ENCODE peak calls at places on chromosome 11, in five cellular contexts. V is aorta, M is Peyer's patch, S is tibial nerve, B is neural progenitor cell. W is an unnamed sample.

GRCh38 chr11:28009383-28009782 is 98.6 kb downstream of the KIF18A start:
- DNase-seq in V (no peak), M (no peak), S (no peak), B (no peak), W (no peak)

GRCh38 chr11:74570266-74571061 is 21.9 kb upstream of the POLD3 start:
- DNase-seq in V (no peak), M (no peak), S (peak; percentile 30), B (peak; percentile 70), W (no peak)

GRCh38 chr11:61453702-61454101 is 23.8 kb downstream of the SDHAF2 start:
- DNase-seq in V (no peak), M (no peak), S (no peak), B (no peak), W (no peak)

GRCh38 chr11:34631737-34632104 is 10.8 kb downstream of the EHF start:
- DNase-seq in V (no peak), M (no peak), S (no peak), B (no peak), W (no peak)

GRCh38 chr11:68039526-68040086 is 781 bp downstream of the TCIRG1 start:
- DNase-seq in V (no peak), M (peak; percentile 45), S (no peak), B (no peak), W (peak; percentile 75)

GRCh38 chr11:14418801-14419417 is 59.9 kb upstream of the RRAS2 start:
- DNase-seq in V (no peak), M (no peak), S (no peak), B (peak; percentile 61), W (no peak)

GRCh38 chr11:19350093-19350665 is 109.4 kb upstream of the E2F8 start:
- DNase-seq in V (no peak), M (no peak), S (no peak), B (no peak), W (no peak)

GRCh38 chr11:83006877-83007330 is 64.8 kb downstream of the RAB30 start:
- DNase-seq in V (no peak), M (no peak), S (no peak), B (no peak), W (no peak)

GRCh38 chr11:33620423-33621120 is 80.1 kb downstream of the C11orf91 start:
- DNase-seq in V (no peak), M (no peak), S (no peak), B (no peak), W (no peak)

GRCh38 chr11:75245356-75246005 is 4.9 kb downstream of the TPBGL start:
- DNase-seq in V (no peak), M (peak; percentile 6), S (no peak), B (peak; percentile 42), W (peak; percentile 47)

GRCh38 chr11:119092880-119093665 is 8.4 kb downstream of the HMBS start:
- DNase-seq in V (no peak), M (no peak), S (no peak), B (no peak), W (no peak)
- H3K27ac ChIP-seq in V (no peak overlapping the region), M (no peak overlapping the region), S (peak overlapping the region; percentile 94), B (peak overlapping the region; percentile 40), W (no peak overlapping the region)

GRCh38 chr11:46242961-46243795 is 34.3 kb upstream of the CREB3L1 start:
- DNase-seq in V (peak; percentile 98), M (peak; percentile 84), S (peak; percentile 90), B (peak; percentile 97), W (peak; percentile 95)

GRCh38 chr11:46246514-46246913 is 30.9 kb upstream of the CREB3L1 start:
- DNase-seq in V (no peak), M (no peak), S (no peak), B (no peak), W (no peak)

GRCh38 chr11:46240861-46241260 is 36.6 kb upstream of the CREB3L1 start:
- DNase-seq in V (no peak), M (no peak), S (no peak), B (no peak), W (no peak)

GRCh38 chr11:46242462-46242960 is 35.0 kb upstream of the CREB3L1 start:
- DNase-seq in V (no peak), M (no peak), S (no peak), B (no peak), W (no peak)

DNA sequence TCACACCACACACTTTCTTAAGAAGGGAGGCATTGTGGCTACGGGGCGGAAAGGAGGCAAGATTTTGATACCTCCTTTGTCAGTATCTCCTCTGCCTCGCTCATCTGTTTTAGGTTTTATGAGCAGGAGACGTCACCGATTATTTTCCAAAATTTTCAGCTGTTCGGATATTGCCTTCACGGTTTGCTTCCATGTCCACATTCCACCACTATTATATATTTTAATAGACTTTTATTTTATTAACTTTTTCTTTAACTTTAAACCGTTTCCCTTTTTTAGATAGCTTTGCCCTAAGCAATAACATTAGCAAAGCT is 33.7 kb upstream of the CREB3L1 start:
- DNase-seq in V (no peak), M (no peak), S (no peak), B (no peak), W (no peak)
- H3K27ac ChIP-seq in V (no peak overlapping the region), M (peak overlapping the region; percentile 74), S (peak overlapping the region; percentile 62), B (no peak overlapping the region), W (peak overlapping the region; percentile 61)

GRCh38 chr11:105109353-105109752 is 30.2 kb downstream of the CARD18 start:
- DNase-seq in V (no peak), M (no peak), S (no peak), B (no peak), W (no peak)

GRCh38 chr11:105109855-105110750 is 29.5 kb downstream of the CARD18 start:
- DNase-seq in V (no peak), M (no peak), S (no peak), B (no peak), W (no peak)

GRCh38 chr11:105100976-105101630 is 38.5 kb downstream of the CARD18 start:
- DNase-seq in V (no peak), M (no peak), S (no peak), B (no peak), W (no peak)

GRCh38 chr11:105108247-105108646 is 31.3 kb downstream of the CARD18 start:
- DNase-seq in V (no peak), M (no peak), S (no peak), B (no peak), W (no peak)

DNA sequence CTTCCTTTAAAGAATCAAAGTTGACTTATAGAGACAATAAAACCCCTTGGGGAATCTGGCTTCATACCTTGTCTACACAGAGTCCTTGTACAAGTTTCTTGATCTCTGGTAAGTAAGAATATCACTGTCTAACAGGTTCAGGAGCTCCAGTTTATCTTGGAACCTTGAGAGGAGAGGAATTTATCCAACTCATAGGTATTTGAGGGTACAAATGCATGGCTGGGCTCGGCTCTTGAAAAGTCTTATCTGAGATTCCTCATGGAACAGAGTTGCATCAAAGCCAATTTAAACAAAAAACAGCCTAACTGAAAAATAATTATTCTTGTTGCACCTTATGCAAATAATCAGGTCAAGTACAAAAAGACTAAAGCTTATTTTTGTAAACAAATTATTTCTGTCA is 33.4 kb downstream of the CARD18 start:
- DNase-seq in V (no peak), M (no peak), S (no peak), B (no peak), W (no peak)
- H3K27ac ChIP-seq in V (no peak overlapping the region), M (no peak overlapping the region), S (no peak overlapping the region), B (no peak overlapping the region), W (no peak overlapping the region)

DNA sequence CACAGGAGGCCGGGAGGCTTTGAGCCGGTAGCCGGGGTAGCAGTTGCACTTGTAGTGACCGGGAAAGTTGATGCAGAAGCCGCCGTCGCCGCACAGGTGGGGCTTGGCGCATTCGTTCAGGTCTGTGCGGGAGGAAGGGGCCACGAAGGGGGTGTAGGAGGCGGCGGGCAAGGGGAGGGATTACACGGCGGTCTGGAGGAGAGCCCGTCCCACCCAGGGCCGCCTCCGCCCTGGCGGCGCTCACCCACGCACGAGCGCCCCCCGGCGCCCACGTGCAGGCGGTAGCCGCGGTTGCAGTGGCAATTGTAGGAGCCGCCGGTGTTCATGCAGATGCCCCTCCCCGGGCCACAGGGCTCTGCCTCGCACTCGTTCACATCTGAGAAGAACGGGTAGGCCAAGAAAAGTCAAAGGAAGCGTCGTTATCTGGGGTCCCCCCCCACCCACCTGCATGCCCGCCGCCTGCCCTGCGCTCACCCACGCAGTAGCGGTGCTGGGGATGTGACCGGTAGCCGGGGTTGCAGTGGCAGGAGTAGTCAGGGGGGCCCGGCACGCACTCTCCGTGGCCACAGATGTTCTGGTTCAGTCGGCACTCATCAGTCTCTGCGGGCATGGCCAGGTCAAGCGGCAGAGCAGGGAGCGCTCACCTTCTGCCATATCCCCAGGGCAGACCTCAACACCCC is 10.6 kb downstream of the LTBP3 start:
- DNase-seq in V (no peak), M (no peak), S (no peak), B (no peak), W (no peak)
- H3K27ac ChIP-seq in V (no peak overlapping the region), M (no peak overlapping the region), S (no peak overlapping the region), B (no peak overlapping the region), W (no peak overlapping the region)

DNA sequence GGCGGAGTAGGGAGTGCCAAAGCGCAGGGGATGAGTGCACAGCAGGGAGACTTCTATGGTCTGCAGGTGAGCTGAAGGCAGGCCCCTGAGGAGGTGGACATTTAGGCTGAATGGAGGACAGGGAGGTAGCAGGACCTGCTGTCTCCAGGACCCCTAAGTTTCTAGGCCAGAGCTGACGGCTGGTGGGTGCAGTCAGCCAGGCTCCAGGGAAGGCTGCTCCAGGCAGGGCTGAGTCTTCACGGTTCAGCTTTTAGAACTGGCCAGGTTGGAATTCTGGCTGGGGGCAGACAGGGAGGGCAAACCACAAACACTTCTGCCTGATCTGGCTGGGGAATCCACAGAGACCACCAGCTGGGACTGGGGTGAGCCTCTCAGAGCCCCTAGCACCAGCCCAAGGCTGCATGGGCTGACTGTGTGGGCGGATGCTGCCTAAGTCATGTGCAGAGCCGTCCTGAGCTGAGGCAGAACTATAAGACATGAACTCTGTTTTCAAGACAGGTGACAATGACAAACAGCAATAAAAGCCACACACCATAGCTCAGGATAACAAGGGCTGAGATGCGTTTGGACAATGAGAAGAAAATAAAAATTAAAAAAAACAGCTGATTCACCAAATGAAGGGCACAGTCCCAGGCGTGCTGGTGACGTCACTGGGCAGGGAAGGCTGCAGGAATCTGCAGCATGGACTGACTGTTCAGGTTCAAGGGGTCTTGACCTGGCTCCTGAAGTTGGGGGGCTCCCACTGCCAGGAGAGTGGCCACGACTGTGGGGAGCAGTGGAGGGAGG is 10.4 kb upstream of the MALAT1 start:
- DNase-seq in V (peak; percentile 92), M (no peak), S (peak; percentile 58), B (no peak), W (peak; percentile 85)
- H3K27ac ChIP-seq in V (peak overlapping the region; percentile 87), M (peak overlapping the region; percentile 94), S (peak overlapping the region; percentile 99), B (peak overlapping the region; percentile 91), W (peak overlapping the region; percentile 99)

DNA sequence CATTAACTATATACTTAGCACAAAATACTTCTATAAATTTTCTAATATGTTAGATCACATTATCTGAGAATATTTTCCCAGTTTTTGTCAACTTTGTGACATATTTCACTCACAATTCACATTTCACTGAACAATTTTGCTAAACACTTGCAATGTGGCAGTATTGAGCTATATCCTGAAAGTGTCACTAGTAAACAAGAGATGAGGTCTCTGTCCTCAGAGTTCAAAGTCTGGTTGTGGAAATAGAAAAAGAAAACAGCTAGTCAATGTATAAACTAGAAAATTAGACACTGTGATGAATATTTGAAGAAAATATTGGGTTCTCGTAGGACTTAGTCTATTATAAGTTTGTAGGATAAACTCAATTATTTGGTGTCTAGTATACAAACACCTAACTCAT is 87.4 kb upstream of the CHORDC1 start:
- DNase-seq in V (no peak), M (no peak), S (no peak), B (no peak), W (no peak)
- H3K27ac ChIP-seq in V (no peak overlapping the region), M (no peak overlapping the region), S (no peak overlapping the region), B (no peak overlapping the region), W (no peak overlapping the region)

DNA sequence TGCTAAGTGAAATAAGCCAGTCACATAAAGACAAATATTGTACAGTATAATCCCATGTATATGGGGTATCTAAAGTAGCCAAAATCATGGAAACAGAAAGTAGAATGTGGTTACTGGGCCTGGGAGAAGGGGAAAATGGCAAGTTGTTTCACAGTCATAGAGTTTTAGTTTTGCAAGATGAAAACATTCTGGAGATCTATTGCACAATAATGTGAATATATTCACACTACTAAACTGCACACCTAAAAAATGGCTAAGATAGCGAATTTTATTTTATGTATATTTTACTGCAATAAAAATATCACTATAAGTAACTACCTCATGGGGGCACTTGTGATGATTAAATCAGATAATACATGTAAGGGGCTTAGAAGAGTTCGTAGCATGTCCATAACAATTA is 72.0 kb upstream of the ARHGAP32 start:
- DNase-seq in V (no peak), M (no peak), S (no peak), B (no peak), W (no peak)
- H3K27ac ChIP-seq in V (no peak overlapping the region), M (no peak overlapping the region), S (no peak overlapping the region), B (no peak overlapping the region), W (no peak overlapping the region)